ENCODE peak calls at places on chromosomes 4 and X, in six cellular contexts. Q is aorta, L is GM23248, U is colonic mucosa, D is IMR-90, F is right cardiac atrium. S is an unnamed sample. For H3K4me1, the result is how much of the 10 kb centered on the place peaks cover.

GRCh38 chrX:85221361-85221760 is 22.2 kb downstream of the SATL1 start:
- DNase-seq in Q (no peak), L (no peak), U (no peak), D (no peak), F (no peak), S (no peak)

GRCh38 chr4:176498857-176499256 is 179.1 kb downstream of the SPCS3 start:
- DNase-seq in Q (no peak), L (peak), U (no peak), D (peak), F (no peak), S (no peak)

GRCh38 chr4:119218093-119218492 is 5.6 kb downstream of the USP53 start:
- DNase-seq in Q (no peak), L (no peak), U (no peak), D (no peak), F (no peak), S (no peak)

GRCh38 chr4:87570290-87570689 is 38.0 kb upstream of the DSPP start:
- DNase-seq in Q (no peak), L (no peak), U (no peak), D (no peak), F (no peak), S (no peak)

GRCh38 chrX:353566-354535 is 32.9 kb downstream of the PPP2R3B start:
- DNase-seq in Q (peak), L (no peak), U (no peak), D (no peak), F (peak), S (no peak)

GRCh38 chrX:106952988-106953387 is 32.8 kb downstream of the CLDN2 start:
- DNase-seq in Q (no peak), L (peak), U (no peak), D (no peak), F (no peak), S (peak)

GRCh38 chr4:147581601-147582350 is 35.4 kb upstream of the TMEM184C start:
- DNase-seq in Q (no peak), L (peak), U (no peak), D (peak), F (no peak), S (no peak)

GRCh38 chrX:155009994-155010472 is 12.5 kb downstream of the F8 start:
- DNase-seq in Q (no peak), L (no peak), U (no peak), D (no peak), F (no peak), S (no peak)

GRCh38 chr4:54659213-54660144 is 1.7 kb downstream of the KIT start:
- DNase-seq in Q (no peak), L (no peak), U (no peak), D (peak), F (peak), S (no peak)

GRCh38 chr4:154084864-154085263 is 296.0 kb upstream of the SFRP2 start:
- DNase-seq in Q (no peak), L (peak), U (no peak), D (no peak), F (no peak), S (no peak)

GRCh38 chr4:43048570-43048969 is 156.1 kb downstream of the GRXCR1 start:
- DNase-seq in Q (no peak), L (peak), U (no peak), D (no peak), F (no peak), S (peak)

GRCh38 chr4:60721680-60722079 is 478.4 kb upstream of the ADGRL3 start:
- DNase-seq in Q (no peak), L (no peak), U (no peak), D (no peak), F (no peak), S (no peak)

GRCh38 chr4:28073860-28074555 is 1213.4 kb downstream of the STIM2 start:
- DNase-seq in Q (no peak), L (no peak), U (no peak), D (no peak), F (no peak), S (no peak)

GRCh38 chr4:173182403-173182802 is 13.8 kb downstream of the GALNT7 start:
- DNase-seq in Q (no peak), L (peak), U (no peak), D (peak), F (peak), S (no peak)

GRCh38 chr4:26032142-26032541 is 118.1 kb downstream of the SMIM20 start:
- DNase-seq in Q (no peak), L (peak), U (no peak), D (peak), F (no peak), S (no peak)

GRCh38 chrX:41276661-41277506 is 57.1 kb upstream of the DDX3X start:
- DNase-seq in Q (no peak), L (no peak), U (no peak), D (no peak), F (no peak), S (no peak)

GRCh38 chr4:105895609-105896460 is 564 bp downstream of the NPNT start:
- DNase-seq in Q (peak), L (peak), U (peak), D (no peak), F (peak), S (no peak)

GRCh38 chr4:7025040-7025602 is 18.1 kb upstream of the TADA2B start:
- DNase-seq in Q (no peak), L (no peak), U (no peak), D (no peak), F (no peak), S (no peak)

GRCh38 chr4:106852416-106852815 is 183.7 kb downstream of the DKK2 start:
- DNase-seq in Q (no peak), L (no peak), U (no peak), D (no peak), F (no peak), S (no peak)

GRCh38 chrX:107716816-107717700 is 58.5 kb downstream of the TSC22D3 start:
- DNase-seq in Q (peak), L (peak), U (peak), D (peak), F (peak), S (peak)

GRCh38 chr4:17469931-17470674 is 41.8 kb downstream of the QDPR start:
- DNase-seq in Q (no peak), L (no peak), U (no peak), D (peak), F (no peak), S (no peak)

GRCh38 chrX:73851014-73852009 is 288.3 kb downstream of the CHIC1 start:
- DNase-seq in Q (peak), L (no peak), U (peak), D (peak), F (peak), S (peak)

GRCh38 chr4:87981505-87981904 is 6.0 kb downstream of the SPP1 start:
- DNase-seq in Q (no peak), L (no peak), U (no peak), D (no peak), F (no peak), S (no peak)

GRCh38 chr4:36243355-36244256 is 708 bp downstream of the ARAP2 start:
- DNase-seq in Q (peak), L (peak), U (peak), D (peak), F (peak), S (peak)

GRCh38 chr4:80307183-80307735 is 28.3 kb upstream of the CFAP299 start:
- DNase-seq in Q (no peak), L (peak), U (no peak), D (peak), F (no peak), S (no peak)

GRCh38 chr4:75741027-75741426 is 16.6 kb downstream of the USO1 start:
- DNase-seq in Q (no peak), L (peak), U (no peak), D (peak), F (no peak), S (no peak)

GRCh38 chr4:54089875-54090274 is 10.1 kb upstream of the GSX2 start:
- DNase-seq in Q (no peak), L (no peak), U (no peak), D (no peak), F (no peak), S (no peak)

GRCh38 chrX:39475372-39475771 is 622.4 kb downstream of the BCOR start:
- DNase-seq in Q (no peak), L (no peak), U (no peak), D (no peak), F (no peak), S (no peak)

DNA sequence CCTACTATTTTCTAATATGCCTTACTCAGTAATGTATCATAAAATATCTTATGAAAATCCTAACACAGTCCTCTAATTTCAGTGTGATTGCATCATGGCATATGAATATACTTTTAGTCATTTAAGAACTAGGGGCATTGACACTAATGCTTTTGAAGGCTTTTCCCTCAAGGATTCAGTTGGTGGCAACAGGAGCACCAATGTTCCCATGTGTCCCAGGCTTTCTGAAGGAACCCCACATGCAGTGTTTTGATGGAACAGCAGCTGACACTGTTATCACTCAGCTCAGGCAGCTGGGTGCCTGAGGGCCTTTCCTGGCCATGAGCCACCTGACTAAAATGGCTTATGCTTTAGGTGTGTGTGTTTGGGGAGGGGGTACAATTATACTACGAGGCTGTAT is 348.3 kb downstream of the ARHGAP24 start:
- DNase-seq in Q (no peak), L (peak), U (no peak), D (peak), F (peak), S (no peak)
- H3K4me1 ChIP-seq in Q (under half), L (under half), U (under half), D (under half), F (under half), S (under half)

DNA sequence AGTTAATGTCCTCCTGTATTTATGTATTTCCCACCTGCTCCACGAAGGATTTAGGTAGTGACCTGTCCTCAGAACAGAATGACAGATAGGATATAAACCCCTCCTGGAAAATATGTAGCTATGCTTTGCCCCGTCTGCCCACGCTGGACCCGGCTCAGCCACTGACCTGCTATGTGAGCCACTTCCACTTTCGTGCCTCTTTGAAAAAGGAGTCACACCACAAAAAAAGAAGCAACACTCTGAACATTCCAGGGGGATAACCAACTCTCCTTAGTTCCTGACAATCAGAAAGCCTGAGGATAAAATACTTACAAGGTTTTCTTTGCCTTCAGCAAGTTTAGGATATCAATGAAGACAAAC is 11.1 kb downstream of the ACSL1 start:
- DNase-seq in Q (no peak), L (peak), U (no peak), D (no peak), F (no peak), S (no peak)
- H3K4me1 ChIP-seq in Q (under half), L (under half), U (under half), D (under half), F (under half), S (under half)

DNA sequence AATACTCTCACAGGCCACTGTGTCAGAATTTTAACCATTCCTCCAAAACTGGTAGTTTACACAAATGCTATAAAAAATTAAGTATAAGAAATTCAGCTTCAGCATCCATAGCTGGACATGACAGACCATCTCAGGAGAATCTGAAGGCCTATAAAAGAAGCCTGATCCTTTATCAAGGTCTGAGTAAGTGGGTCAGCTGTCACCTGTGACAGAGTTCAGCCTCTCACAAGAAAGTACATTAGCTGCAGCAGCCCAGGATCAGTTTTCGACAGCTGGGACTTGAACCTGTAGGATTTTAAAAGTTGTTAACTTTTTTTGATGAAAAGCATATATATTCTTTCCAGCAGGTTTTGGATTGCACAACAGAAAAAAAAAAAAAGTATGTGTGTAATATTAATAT is 60.7 kb downstream of the PPP3CA start:
- DNase-seq in Q (no peak), L (no peak), U (no peak), D (no peak), F (no peak), S (no peak)
- H3K4me1 ChIP-seq in Q (under half), L (under half), U (under half), D (under half), F (under half), S (under half)

GRCh38 chr4:184386271-184386781 is 88.0 kb downstream of the IRF2 start:
- DNase-seq in Q (no peak), L (no peak), U (peak), D (no peak), F (no peak), S (peak)
- H3K4me1 ChIP-seq in Q (under half), L (under half), U (under half), D (under half), F (under half), S (half or more)

GRCh38 chr4:32189788-32190187 is 1469.6 kb downstream of the PCDH7 start:
- DNase-seq in Q (no peak), L (no peak), U (no peak), D (no peak), F (no peak), S (no peak)
- H3K4me1 ChIP-seq in Q (under half), L (under half), U (under half), D (under half), F (under half), S (under half)

GRCh38 chr4:2834001-2834921 is 9.4 kb upstream of the ADD1 start:
- DNase-seq in Q (no peak), L (no peak), U (no peak), D (no peak), F (peak), S (no peak)

GRCh38 chr4:2832309-2832980 is 11.2 kb upstream of the ADD1 start:
- DNase-seq in Q (peak), L (no peak), U (no peak), D (no peak), F (peak), S (peak)

GRCh38 chr4:2833671-2834000 is 10.0 kb upstream of the ADD1 start:
- DNase-seq in Q (no peak), L (no peak), U (no peak), D (no peak), F (peak), S (no peak)

GRCh38 chr4:2831611-2832308 is 11.9 kb upstream of the ADD1 start:
- DNase-seq in Q (peak), L (no peak), U (no peak), D (no peak), F (peak), S (no peak)

DNA sequence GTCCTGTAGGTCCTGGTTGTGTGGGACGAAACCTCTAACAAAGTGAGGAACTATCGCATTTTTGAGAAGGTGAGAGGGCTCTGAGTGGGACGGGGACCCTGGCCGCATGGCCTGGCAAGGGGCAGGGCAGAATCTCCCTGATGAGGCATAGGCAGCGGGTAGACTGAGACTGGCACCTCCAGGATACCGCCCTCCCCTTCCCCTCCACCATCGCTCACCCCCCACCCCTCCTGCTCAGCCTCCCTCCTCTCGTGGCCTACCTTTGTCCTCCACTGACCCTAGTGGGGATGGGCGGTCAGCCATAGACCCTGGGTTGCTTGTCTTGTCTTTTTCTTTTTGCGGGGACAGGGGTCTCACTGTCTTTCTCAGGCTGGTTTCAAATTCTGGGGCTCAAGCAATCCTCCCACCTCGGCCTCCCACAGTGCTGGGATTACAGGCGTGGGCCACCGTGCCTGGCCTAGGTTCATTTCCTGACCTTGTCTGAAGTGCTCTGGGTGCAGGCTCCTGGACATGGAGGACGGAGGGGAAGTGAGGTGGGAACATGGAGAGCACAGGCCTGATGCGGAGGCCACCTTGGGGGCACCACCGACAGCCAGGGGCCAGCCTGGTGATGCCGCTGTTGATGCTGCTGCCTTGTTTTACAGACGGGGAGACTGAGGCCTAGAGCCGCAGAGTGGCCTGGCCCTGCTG is 10.5 kb upstream of the ADD1 start:
- DNase-seq in Q (no peak), L (no peak), U (no peak), D (no peak), F (peak), S (no peak)
- H3K4me1 ChIP-seq in Q (under half), L (under half), U (under half), D (under half), F (under half), S (half or more)

DNA sequence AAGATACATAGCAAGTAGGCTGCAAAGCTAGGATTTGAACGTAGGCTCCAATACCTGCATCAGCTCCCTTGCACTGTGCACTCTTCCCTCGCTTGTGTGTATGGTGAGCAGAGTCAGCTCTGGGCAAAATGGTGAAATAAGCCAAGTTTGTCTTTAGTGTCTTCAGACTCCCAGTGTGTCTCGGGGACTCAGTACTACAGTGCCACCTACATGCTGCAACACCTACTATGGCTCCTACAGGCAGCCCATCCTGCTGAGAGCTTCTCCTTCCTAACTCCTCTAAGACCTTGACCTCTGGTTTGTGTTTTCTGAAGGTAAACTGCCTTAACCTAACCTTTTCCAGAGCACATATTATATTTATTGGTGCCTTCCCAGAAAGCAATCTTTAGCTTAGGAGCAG is 42.5 kb downstream of the RTL9 start:
- DNase-seq in Q (no peak), L (no peak), U (no peak), D (no peak), F (no peak), S (peak)
- H3K4me1 ChIP-seq in Q (under half), L (under half), U (under half), D (under half), F (under half), S (under half)

GRCh38 chr4:38728651-38729141 is 54.1 kb downstream of the TLR10 start:
- DNase-seq in Q (no peak), L (no peak), U (peak), D (no peak), F (no peak), S (no peak)
- H3K4me1 ChIP-seq in Q (under half), L (under half), U (under half), D (under half), F (under half), S (under half)